ENCODE peak calls at places on chromosomes 3 and 15, in ten cellular contexts. W is upper lobe of right lung, G is A673, C is cardiac muscle cell, F is HCT116, E is AG04450, L is lower lobe of right lung, P is fibroblast of lung, D is PC-9, T is ovary. J is an unnamed sample.
A peak's percentile ranks its signal among the peaks of the same experiment; 100 is the strongest.

GRCh38 chr3:52246728-52247454 is 1.3 kb downstream of the PPM1M start:
- DNase-seq in W (peak; percentile 68), G (no peak), C (no peak), F (no peak), E (no peak), L (peak; percentile 67), P (no peak), D (no peak), T (no peak), J (no peak)

GRCh38 chr3:41018841-41019240 is 180.5 kb upstream of the CTNNB1 start:
- DNase-seq in W (no peak), G (no peak), C (no peak), F (no peak), E (no peak), L (no peak), P (no peak), D (no peak), T (no peak), J (no peak)

GRCh38 chr3:46850468-46850780 is 12.8 kb downstream of the MYL3 start:
- DNase-seq in W (no peak), G (no peak), C (no peak), F (no peak), E (no peak), L (no peak), P (no peak), D (no peak), T (no peak), J (no peak)

GRCh38 chr3:187955076-187955952 is 198.6 kb upstream of the LPP start:
- DNase-seq in W (no peak), G (no peak), C (no peak), F (no peak), E (peak; percentile 65), L (no peak), P (peak; percentile 90), D (peak; percentile 98), T (peak; percentile 18), J (peak; percentile 46)

GRCh38 chr3:60660026-60660425 is 591.2 kb downstream of the FHIT start:
- DNase-seq in W (no peak), G (no peak), C (no peak), F (no peak), E (no peak), L (no peak), P (no peak), D (no peak), T (no peak), J (no peak)

GRCh38 chr15:88089019-88089603 is 167.4 kb downstream of the NTRK3 start:
- DNase-seq in W (no peak), G (peak; percentile 9), C (no peak), F (no peak), E (no peak), L (no peak), P (peak; percentile 69), D (no peak), T (no peak), J (no peak)

GRCh38 chr3:42159706-42160472 is 68.7 kb downstream of the TRAK1 start:
- DNase-seq in W (peak; percentile 92), G (no peak), C (peak; percentile 89), F (peak; percentile 59), E (no peak), L (peak; percentile 86), P (no peak), D (peak; percentile 93), T (no peak), J (peak; percentile 86)

GRCh38 chr3:101849714-101850326 is 506 bp downstream of the NFKBIZ start:
- DNase-seq in W (peak; percentile 82), G (peak; percentile 61), C (peak; percentile 52), F (no peak), E (no peak), L (peak; percentile 76), P (no peak), D (peak; percentile 46), T (peak; percentile 63), J (no peak)

GRCh38 chr15:83844742-83845141 is 190.8 kb downstream of the ADAMTSL3 start:
- DNase-seq in W (no peak), G (no peak), C (no peak), F (no peak), E (no peak), L (no peak), P (no peak), D (no peak), T (no peak), J (peak; percentile 46)

GRCh38 chr3:177596248-177596821 is 399.1 kb upstream of the TBL1XR1 start:
- DNase-seq in W (no peak), G (no peak), C (no peak), F (peak; percentile 21), E (no peak), L (no peak), P (peak; percentile 78), D (peak; percentile 92), T (no peak), J (peak; percentile 46)

GRCh38 chr3:42149537-42150426 is 58.6 kb downstream of the TRAK1 start:
- DNase-seq in W (peak; percentile 86), G (no peak), C (no peak), F (peak; percentile 63), E (no peak), L (peak; percentile 85), P (no peak), D (peak; percentile 89), T (no peak), J (peak; percentile 86)

GRCh38 chr3:154089416-154090115 is 31.6 kb upstream of the ARHGEF26 start:
- DNase-seq in W (no peak), G (no peak), C (no peak), F (no peak), E (no peak), L (no peak), P (no peak), D (peak; percentile 93), T (no peak), J (peak; percentile 28)

GRCh38 chr3:97815149-97815917 is 6.5 kb upstream of the CRYBG3 start:
- DNase-seq in W (no peak), G (no peak), C (no peak), F (no peak), E (no peak), L (no peak), P (peak; percentile 23), D (peak; percentile 88), T (no peak), J (no peak)

GRCh38 chr3:195892105-195892354 is 16.3 kb downstream of the TNK2 start:
- DNase-seq in W (peak; percentile 81), G (no peak), C (no peak), F (no peak), E (no peak), L (peak; percentile 77), P (no peak), D (no peak), T (no peak), J (no peak)
- H3K27ac ChIP-seq in W (peak overlapping the region; percentile 30), G (no peak overlapping the region), C (peak overlapping the region; percentile 79), F (no peak overlapping the region), E (no peak overlapping the region), L (peak overlapping the region; percentile 59), P (no peak overlapping the region), D (no peak overlapping the region), T (no peak overlapping the region), J (no peak overlapping the region)

DNA sequence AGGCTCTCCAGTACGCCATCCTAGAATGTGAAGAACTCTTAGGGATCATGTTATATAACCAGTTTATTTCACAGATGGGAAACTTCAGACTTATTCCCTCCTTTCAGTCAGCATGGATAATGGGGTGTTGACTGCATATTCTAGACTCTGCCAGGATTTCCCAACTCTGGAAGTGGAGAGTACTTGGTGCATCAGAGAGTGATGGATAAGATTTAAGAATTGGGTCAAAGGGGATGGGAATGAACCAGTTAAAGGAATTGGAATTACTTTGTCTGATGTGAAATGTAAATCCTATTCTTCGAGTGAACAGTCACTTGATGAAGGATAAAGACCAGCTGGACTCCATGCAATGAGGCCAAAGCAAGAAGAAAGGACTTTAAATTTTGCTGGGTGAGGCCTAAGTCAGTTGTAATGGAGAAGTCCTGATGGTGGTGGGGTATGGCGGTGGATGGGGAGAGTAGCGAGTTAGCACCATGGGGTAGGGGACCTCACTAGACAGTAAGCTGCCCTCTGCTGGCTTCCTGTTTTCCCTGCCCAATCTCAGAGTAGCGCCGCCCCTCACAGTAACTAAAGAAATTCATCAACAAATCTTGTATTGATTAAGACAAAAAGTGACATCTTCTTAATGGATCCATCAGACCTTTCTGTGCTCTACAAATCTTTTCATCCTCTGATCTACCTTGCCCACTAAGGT is 7.3 kb upstream of the CACNA1D start:
- DNase-seq in W (no peak), G (no peak), C (no peak), F (no peak), E (no peak), L (no peak), P (no peak), D (no peak), T (no peak), J (no peak)
- TF ChIP-seq CTCF in W (no peak), G (no peak), C (no peak), F (peak; percentile 23), E (no peak), L (no peak), P (no peak), D (no peak), T (no peak), J (no peak)

DNA sequence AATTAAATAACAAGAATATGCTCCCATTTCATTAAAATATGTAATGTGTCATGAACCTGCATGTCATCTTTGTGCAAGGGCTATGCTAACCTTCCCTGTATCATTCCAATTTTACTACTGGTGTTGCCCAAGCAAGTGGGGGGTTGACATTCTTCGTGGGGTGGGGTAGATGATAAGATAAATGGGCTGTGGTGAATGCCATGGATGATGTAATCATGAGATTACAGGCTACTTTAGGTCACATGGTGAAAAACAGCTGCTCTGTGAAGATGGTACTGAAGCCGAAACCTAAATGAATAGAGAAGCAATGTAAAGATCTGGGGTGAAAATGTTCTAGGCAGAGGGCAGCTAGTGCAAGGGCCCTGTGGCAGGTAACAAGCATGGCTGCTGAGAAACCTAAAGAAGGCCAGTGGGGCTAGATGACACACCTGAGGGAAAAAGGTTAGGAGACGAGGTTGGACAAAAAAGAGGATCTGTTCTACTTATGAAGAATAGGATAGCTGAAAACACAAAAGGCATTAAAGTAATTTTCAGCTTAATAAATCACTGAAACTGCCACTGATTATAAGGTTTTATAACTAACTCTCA is 35.1 kb downstream of the MTMR10 start:
- DNase-seq in W (no peak), G (peak; percentile 24), C (no peak), F (no peak), E (no peak), L (no peak), P (peak; percentile 56), D (no peak), T (no peak), J (peak; percentile 12)
- H3K27ac ChIP-seq in W (no peak overlapping the region), G (no peak overlapping the region), C (no peak overlapping the region), F (no peak overlapping the region), E (no peak overlapping the region), L (no peak overlapping the region), P (no peak overlapping the region), D (no peak overlapping the region), T (no peak overlapping the region), J (no peak overlapping the region)

DNA sequence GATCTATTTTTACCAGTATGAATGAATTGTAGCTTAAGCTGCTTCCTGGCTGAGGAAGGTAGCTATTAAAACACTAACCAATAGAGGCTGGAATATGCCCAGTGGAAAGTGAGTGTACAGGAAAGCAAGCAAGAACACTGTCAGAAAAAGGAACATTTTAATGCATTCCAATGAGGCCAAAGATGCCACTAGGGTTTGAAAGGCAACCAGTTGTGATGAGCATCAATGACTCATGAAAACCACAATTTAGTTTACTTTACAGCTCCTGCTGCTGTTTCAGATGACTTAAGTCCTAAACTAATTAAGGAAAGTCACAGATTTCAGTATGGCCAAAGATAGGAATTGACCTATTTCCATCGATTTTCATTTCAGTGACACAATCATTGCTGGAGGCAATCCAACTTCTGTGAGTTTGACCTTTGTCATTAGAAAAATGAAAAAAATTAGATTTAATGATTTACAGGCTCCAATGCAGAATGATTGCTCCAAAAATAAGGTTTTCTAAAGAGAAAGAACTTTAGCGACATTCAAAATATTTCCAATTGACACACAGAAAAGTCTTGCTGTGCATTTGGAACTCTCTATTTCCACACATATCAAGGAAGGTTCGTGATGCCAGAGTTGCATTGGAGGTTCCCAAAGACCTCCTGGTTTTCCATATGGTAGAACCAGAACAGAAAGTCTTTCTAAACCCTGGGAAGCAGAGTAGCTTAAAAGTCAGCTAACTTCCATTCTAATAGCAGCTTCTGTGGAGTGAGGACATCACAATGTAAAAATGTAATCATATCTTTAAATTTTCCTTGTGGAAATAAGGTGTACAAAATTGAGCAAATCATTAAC is 103.0 kb downstream of the SUCNR1 start:
- DNase-seq in W (no peak), G (peak; percentile 84), C (no peak), F (peak; percentile 94), E (peak; percentile 73), L (no peak), P (peak; percentile 99), D (peak; percentile 93), T (no peak), J (peak; percentile 15)
- TF ChIP-seq CTCF in W (no peak), G (no peak), C (no peak), F (no peak), E (no peak), L (no peak), P (no peak), D (no peak), T (no peak), J (no peak)

J was measured in hepatocyte.